ENCODE peak calls at places on chromosome 17, in eight cellular contexts. S is cardiac muscle cell; H is Peyer's patch; U is OCI-LY7; P is CD8-positive, alpha-beta T cell; D is AG04450; I is endodermal cell; G is mammary epithelial cell. B is an unnamed sample.

GRCh38 chr17:74373838-74374606 is 6.7 kb downstream of the GPR142 start:
- DNase-seq in S (no peak), H (no peak), U (no peak), P (no peak), D (no peak), I (no peak), G (no peak), B (no peak)

GRCh38 chr17:1461193-1461944 is 5.3 kb upstream of the CRK start:
- DNase-seq in S (no peak), H (no peak), U (no peak), P (no peak), D (no peak), I (no peak), G (no peak), B (no peak)

GRCh38 chr17:5031365-5032082 is 3.7 kb downstream of the SLC52A1 start:
- DNase-seq in S (peak; percentile 88), H (peak; percentile 83), U (peak; percentile 91), P (peak; percentile 86), D (peak; percentile 26), I (peak; percentile 96), G (peak; percentile 52), B (peak; percentile 74)

GRCh38 chr17:61402978-61403845 is 3.6 kb downstream of the TBX2 start:
- DNase-seq in S (peak; percentile 39), H (no peak), U (no peak), P (no peak), D (no peak), I (peak; percentile 81), G (no peak), B (peak; percentile 36)

GRCh38 chr17:44307387-44308186 is 814 bp upstream of the RUNDC3A start:
- DNase-seq in S (peak; percentile 85), H (no peak), U (no peak), P (no peak), D (no peak), I (peak; percentile 95), G (peak; percentile 50), B (peak; percentile 37)

GRCh38 chr17:82013772-82014321 is 8.8 kb downstream of the CENPX start:
- DNase-seq in S (no peak), H (no peak), U (no peak), P (no peak), D (no peak), I (no peak), G (no peak), B (no peak)

GRCh38 chr17:62179525-62180161 is 114.6 kb upstream of the MED13 start:
- DNase-seq in S (no peak), H (no peak), U (no peak), P (no peak), D (no peak), I (no peak), G (peak; percentile 92), B (peak; percentile 11)

GRCh38 chr17:82349287-82349701 is 9.8 kb upstream of the TEX19 start:
- DNase-seq in S (no peak), H (no peak), U (no peak), P (no peak), D (no peak), I (peak; percentile 42), G (no peak), B (peak; percentile 52)

GRCh38 chr17:9436629-9437028 is 139.0 kb downstream of the STX8 start:
- DNase-seq in S (no peak), H (no peak), U (no peak), P (no peak), D (no peak), I (no peak), G (no peak), B (peak; percentile 42)

GRCh38 chr17:8865811-8866210 is 1.7 kb downstream of the PIK3R6 start:
- DNase-seq in S (no peak), H (no peak), U (no peak), P (no peak), D (no peak), I (peak; percentile 44), G (no peak), B (no peak)

GRCh38 chr17:49132699-49133364 is at the start of gene B4GALNT2:
- DNase-seq in S (peak; percentile 49), H (no peak), U (no peak), P (peak; percentile 13), D (no peak), I (peak; percentile 87), G (peak; percentile 17), B (no peak)

GRCh38 chr17:9290226-9290613 is 268.9 kb downstream of the NTN1 start:
- DNase-seq in S (no peak), H (no peak), U (no peak), P (no peak), D (no peak), I (peak; percentile 39), G (no peak), B (no peak)

GRCh38 chr17:1438593-1439083 is 17.4 kb downstream of the CRK start:
- DNase-seq in S (no peak), H (no peak), U (no peak), P (no peak), D (peak; percentile 67), I (no peak), G (no peak), B (peak; percentile 55)

GRCh38 chr17:28717578-28718316 is at the start of gene RAB34:
- DNase-seq in S (peak; percentile 97), H (peak; percentile 52), U (no peak), P (peak; percentile 22), D (peak; percentile 74), I (peak; percentile 99), G (peak; percentile 73), B (peak; percentile 86)

GRCh38 chr17:20085283-20085875 is 76.2 kb downstream of the SPECC1 start:
- DNase-seq in S (no peak), H (no peak), U (no peak), P (no peak), D (no peak), I (peak; percentile 44), G (no peak), B (peak; percentile 35)

GRCh38 chr17:82241183-82241925 is 12.5 kb downstream of the SLC16A3 start:
- DNase-seq in S (no peak), H (peak; percentile 50), U (no peak), P (no peak), D (no peak), I (no peak), G (peak; percentile 81), B (peak; percentile 22)

GRCh38 chr17:2170023-2170422 is 115.1 kb downstream of the HIC1 start:
- DNase-seq in S (no peak), H (peak; percentile 52), U (peak; percentile 43), P (peak; percentile 14), D (no peak), I (peak; percentile 90), G (no peak), B (no peak)

GRCh38 chr17:71910002-71910401 is 210.8 kb upstream of the SOX9 start:
- DNase-seq in S (no peak), H (no peak), U (no peak), P (no peak), D (no peak), I (no peak), G (no peak), B (no peak)

GRCh38 chr17:12107905-12108304 is 87.2 kb downstream of the MAP2K4 start:
- DNase-seq in S (no peak), H (no peak), U (no peak), P (no peak), D (no peak), I (no peak), G (no peak), B (peak; percentile 22)

GRCh38 chr17:57911834-57912673 is 43.2 kb downstream of the CUEDC1 start:
- DNase-seq in S (no peak), H (no peak), U (no peak), P (no peak), D (no peak), I (peak; percentile 77), G (peak; percentile 82), B (peak; percentile 89)

GRCh38 chr17:58264407-58265103 is 16.2 kb downstream of the MPO start:
- DNase-seq in S (no peak), H (no peak), U (no peak), P (no peak), D (no peak), I (peak; percentile 13), G (no peak), B (no peak)

DNA sequence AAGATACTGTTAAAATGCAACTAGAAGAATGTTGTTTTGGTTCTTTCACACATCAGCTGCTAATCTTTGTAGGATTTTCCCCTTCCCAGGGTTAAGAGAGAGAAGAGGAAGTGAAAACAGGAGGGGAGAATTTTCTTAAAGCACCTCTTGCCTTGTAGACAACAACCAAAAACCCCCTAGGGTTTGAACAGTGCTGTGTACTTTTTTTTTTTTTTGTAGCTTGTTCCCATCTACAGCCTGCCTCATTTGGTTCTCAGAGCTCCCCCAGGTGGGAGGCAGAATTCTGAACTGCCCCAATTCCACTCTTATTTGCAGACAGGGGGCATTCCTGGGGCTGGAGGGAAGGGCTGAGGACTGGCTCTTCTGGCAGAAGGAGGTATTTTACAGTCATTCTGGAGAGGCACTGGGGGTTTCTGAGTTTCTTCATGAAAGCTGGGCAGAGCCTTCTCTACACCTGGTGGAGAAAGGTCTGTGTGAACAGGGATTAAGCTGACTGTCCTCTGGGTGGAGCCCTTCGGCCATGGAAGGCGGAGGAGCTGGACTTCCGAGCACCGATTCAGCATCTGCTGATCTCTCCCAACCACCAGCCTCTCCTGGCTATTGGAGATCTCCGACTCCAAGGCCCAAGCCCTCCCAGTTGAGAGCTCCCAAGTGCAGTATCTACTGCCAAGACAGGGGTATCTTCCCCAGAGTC is 32.2 kb downstream of the SMARCE1 start:
- DNase-seq in S (peak; percentile 66), H (peak; percentile 65), U (peak; percentile 73), P (peak; percentile 57), D (no peak), I (peak; percentile 95), G (peak; percentile 67), B (peak; percentile 53)
- TF ChIP-seq CTCF in S (peak; percentile 54), H (peak; percentile 58), U (peak; percentile 84), P (no peak), D (peak; percentile 52), I (peak; percentile 86), G (peak; percentile 68), B (peak; percentile 42)

GRCh38 chr17:10844667-10845387 is 6.9 kb upstream of the PIRT start:
- DNase-seq in S (peak; percentile 87), H (peak; percentile 57), U (peak; percentile 70), P (peak; percentile 69), D (peak; percentile 24), I (peak; percentile 95), G (peak; percentile 22), B (peak; percentile 71)
- H3K4me3 ChIP-seq in S (peak overlapping the region; percentile 36), H (peak overlapping the region; percentile 58), U (peak overlapping the region; percentile 40), P (peak overlapping the region; percentile 59), D (peak overlapping the region; percentile 54), I (peak overlapping the region; percentile 75), G (peak overlapping the region; percentile 47), B (peak overlapping the region; percentile 62)

DNA sequence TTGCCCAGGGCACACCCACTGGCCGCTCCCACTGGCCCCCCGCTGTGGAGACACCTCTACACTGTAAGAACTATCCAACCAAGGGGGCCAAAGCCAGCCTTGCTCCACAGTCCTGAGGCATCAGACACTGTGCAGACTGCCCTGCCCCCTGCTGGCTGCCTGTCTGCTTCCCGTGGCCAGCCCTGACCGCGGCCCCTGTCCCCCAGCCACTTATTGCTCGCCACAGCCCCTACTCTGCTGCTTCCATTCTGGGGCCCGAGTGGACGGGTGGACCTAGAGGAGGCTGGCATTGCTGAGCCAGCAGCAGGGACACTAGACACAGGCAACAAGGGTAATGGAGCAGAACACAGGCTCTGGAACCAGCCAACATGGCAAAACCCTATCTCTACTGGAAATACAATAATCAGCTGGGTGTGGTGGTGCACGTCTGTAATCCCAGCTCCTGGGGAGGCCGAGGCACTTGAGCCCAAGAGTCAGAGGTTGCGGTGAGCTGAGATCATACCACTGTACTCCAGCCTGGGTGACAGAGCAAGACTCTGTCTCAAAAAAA is 19.7 kb upstream of the LRRC37A3 start:
- DNase-seq in S (peak; percentile 63), H (peak; percentile 55), U (peak; percentile 50), P (peak; percentile 52), D (no peak), I (peak; percentile 93), G (no peak), B (peak; percentile 37)
- TF ChIP-seq CTCF in S (peak; percentile 86), H (peak; percentile 71), U (peak; percentile 78), P (peak; percentile 59), D (peak; percentile 65), I (peak; percentile 86), G (peak; percentile 69), B (peak; percentile 65)

GRCh38 chr17:42132941-42133340 is 10.3 kb downstream of the HSPB9 start:
- DNase-seq in S (no peak), H (peak; percentile 62), U (no peak), P (no peak), D (no peak), I (no peak), G (peak; percentile 83), B (peak; percentile 73)
- H3K4me3 ChIP-seq in S (no peak overlapping the region), H (no peak overlapping the region), U (peak overlapping the region; percentile 43), P (no peak overlapping the region), D (no peak overlapping the region), I (peak overlapping the region; percentile 49), G (no peak overlapping the region), B (no peak overlapping the region)